ENCODE peak calls at places on chromosomes 3 and 15, in nine cellular contexts. One of them, this sample, is unnamed. For H3K4me1, the result is how much of the 10 kb centered on the place peaks cover.

GRCh38 chr15:95345867-95346266 is 984.6 kb upstream of the NR2F2 start:
- DNase-seq in testis: no peak
- DNase-seq in prostate gland: no peak
- DNase-seq in heart left ventricle: no peak
- DNase-seq in breast epithelium: no peak
- DNase-seq in endothelial cell of umbilical vein: no peak
- DNase-seq in uterus: no peak
- DNase-seq in adrenal gland: no peak
- DNase-seq in Peyer's patch: no peak
- DNase-seq in this sample: no peak

GRCh38 chr15:31128477-31128876 is 27.0 kb upstream of the TRPM1 start:
- DNase-seq in uterus: no peak
- DNase-seq in endothelial cell of umbilical vein: no peak
- DNase-seq in prostate gland: no peak
- DNase-seq in breast epithelium: no peak
- DNase-seq in heart left ventricle: no peak
- DNase-seq in testis: no peak
- DNase-seq in Peyer's patch: no peak
- DNase-seq in adrenal gland: no peak
- DNase-seq in this sample: no peak

GRCh38 chr15:25345943-25346342 is 92.9 kb downstream of the UBE3A start:
- DNase-seq in uterus: no peak
- DNase-seq in prostate gland: peak
- DNase-seq in breast epithelium: peak
- DNase-seq in adrenal gland: peak
- DNase-seq in heart left ventricle: peak
- DNase-seq in endothelial cell of umbilical vein: peak
- DNase-seq in testis: no peak
- DNase-seq in Peyer's patch: no peak
- DNase-seq in this sample: peak

GRCh38 chr15:60507596-60508424 is 28.9 kb upstream of the ICE2 start:
- DNase-seq in uterus: no peak
- DNase-seq in prostate gland: peak
- DNase-seq in adrenal gland: peak
- DNase-seq in endothelial cell of umbilical vein: peak
- DNase-seq in testis: peak
- DNase-seq in heart left ventricle: peak
- DNase-seq in Peyer's patch: peak
- DNase-seq in breast epithelium: peak
- DNase-seq in this sample: peak

GRCh38 chr3:13294442-13295351 is 125.4 kb downstream of the NUP210 start:
- DNase-seq in testis: no peak
- DNase-seq in prostate gland: no peak
- DNase-seq in uterus: no peak
- DNase-seq in adrenal gland: no peak
- DNase-seq in breast epithelium: no peak
- DNase-seq in endothelial cell of umbilical vein: no peak
- DNase-seq in heart left ventricle: no peak
- DNase-seq in Peyer's patch: peak
- DNase-seq in this sample: no peak

GRCh38 chr3:46395210-46395661 is 11.6 kb downstream of the CCR5AS start:
- DNase-seq in heart left ventricle: no peak
- DNase-seq in adrenal gland: no peak
- DNase-seq in breast epithelium: no peak
- DNase-seq in uterus: no peak
- DNase-seq in Peyer's patch: no peak
- DNase-seq in testis: no peak
- DNase-seq in prostate gland: no peak
- DNase-seq in endothelial cell of umbilical vein: no peak
- DNase-seq in this sample: no peak

GRCh38 chr15:71093089-71094024 is 21.9 kb upstream of the THSD4 start:
- DNase-seq in heart left ventricle: no peak
- DNase-seq in uterus: no peak
- DNase-seq in Peyer's patch: peak
- DNase-seq in prostate gland: peak
- DNase-seq in testis: no peak
- DNase-seq in breast epithelium: peak
- DNase-seq in adrenal gland: no peak
- DNase-seq in endothelial cell of umbilical vein: no peak
- DNase-seq in this sample: peak

GRCh38 chr15:68710536-68710935 is 110.2 kb downstream of the ANP32A start:
- DNase-seq in adrenal gland: no peak
- DNase-seq in Peyer's patch: no peak
- DNase-seq in testis: no peak
- DNase-seq in heart left ventricle: no peak
- DNase-seq in prostate gland: no peak
- DNase-seq in breast epithelium: no peak
- DNase-seq in endothelial cell of umbilical vein: no peak
- DNase-seq in uterus: no peak
- DNase-seq in this sample: no peak

GRCh38 chr3:19348929-19349564 is 200.7 kb downstream of the KCNH8 start:
- DNase-seq in adrenal gland: no peak
- DNase-seq in breast epithelium: no peak
- DNase-seq in Peyer's patch: peak
- DNase-seq in endothelial cell of umbilical vein: no peak
- DNase-seq in heart left ventricle: no peak
- DNase-seq in testis: peak
- DNase-seq in prostate gland: no peak
- DNase-seq in uterus: no peak
- DNase-seq in this sample: no peak

GRCh38 chr15:83917432-83917831 is 263.5 kb downstream of the ADAMTSL3 start:
- DNase-seq in testis: no peak
- DNase-seq in heart left ventricle: no peak
- DNase-seq in adrenal gland: no peak
- DNase-seq in uterus: no peak
- DNase-seq in prostate gland: no peak
- DNase-seq in Peyer's patch: no peak
- DNase-seq in breast epithelium: no peak
- DNase-seq in endothelial cell of umbilical vein: no peak
- DNase-seq in this sample: no peak

GRCh38 chr3:45337839-45338470 is 50.4 kb upstream of the LARS2 start:
- DNase-seq in adrenal gland: no peak
- DNase-seq in heart left ventricle: no peak
- DNase-seq in endothelial cell of umbilical vein: no peak
- DNase-seq in uterus: no peak
- DNase-seq in breast epithelium: no peak
- DNase-seq in Peyer's patch: no peak
- DNase-seq in testis: no peak
- DNase-seq in prostate gland: no peak
- DNase-seq in this sample: no peak

GRCh38 chr15:66472176-66472999 is 25.2 kb downstream of the SNAPC5 start:
- DNase-seq in uterus: no peak
- DNase-seq in heart left ventricle: no peak
- DNase-seq in Peyer's patch: no peak
- DNase-seq in adrenal gland: no peak
- DNase-seq in testis: no peak
- DNase-seq in breast epithelium: no peak
- DNase-seq in endothelial cell of umbilical vein: peak
- DNase-seq in prostate gland: no peak
- DNase-seq in this sample: no peak

DNA sequence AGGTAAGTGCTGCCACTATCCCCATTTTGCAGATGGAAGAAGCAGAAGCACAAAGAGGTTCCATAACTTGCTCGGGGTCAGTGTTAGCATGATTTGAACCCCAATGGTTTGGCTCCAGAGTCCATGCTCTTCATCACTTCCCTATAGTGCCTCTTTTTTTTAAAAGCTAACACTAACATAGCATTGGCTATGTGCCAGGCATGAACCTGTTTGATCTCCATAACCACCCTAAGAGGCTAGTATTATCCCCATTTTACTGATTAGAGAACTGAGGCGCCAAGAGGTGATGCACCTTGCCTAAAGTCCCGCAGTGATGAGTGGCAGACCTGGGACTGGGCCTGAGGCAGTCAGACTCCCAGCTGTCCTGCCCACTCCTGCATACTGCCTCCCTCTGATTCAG is 7.3 kb downstream of the LINGO1 start:
- DNase-seq in breast epithelium: no peak
- DNase-seq in heart left ventricle: no peak
- DNase-seq in adrenal gland: no peak
- DNase-seq in endothelial cell of umbilical vein: no peak
- DNase-seq in uterus: no peak
- DNase-seq in prostate gland: no peak
- DNase-seq in Peyer's patch: no peak
- DNase-seq in testis: no peak
- DNase-seq in this sample: no peak
- H3K4me1 ChIP-seq in breast epithelium: under half
- H3K4me1 ChIP-seq in heart left ventricle: under half
- H3K4me1 ChIP-seq in adrenal gland: under half
- H3K4me1 ChIP-seq in endothelial cell of umbilical vein: under half
- H3K4me1 ChIP-seq in uterus: under half
- H3K4me1 ChIP-seq in prostate gland: under half
- H3K4me1 ChIP-seq in Peyer's patch: under half
- H3K4me1 ChIP-seq in testis: under half
- H3K4me1 ChIP-seq in this sample: under half

GRCh38 chr15:89413877-89414276 is 79.3 kb upstream of the POLG start:
- DNase-seq in testis: no peak
- DNase-seq in Peyer's patch: no peak
- DNase-seq in adrenal gland: no peak
- DNase-seq in uterus: no peak
- DNase-seq in prostate gland: no peak
- DNase-seq in heart left ventricle: no peak
- DNase-seq in endothelial cell of umbilical vein: no peak
- DNase-seq in breast epithelium: no peak
- DNase-seq in this sample: no peak
- TF ChIP-seq POLR2A in testis: no peak
- TF ChIP-seq POLR2A in Peyer's patch: no peak
- TF ChIP-seq POLR2A in adrenal gland: no peak
- TF ChIP-seq POLR2A in uterus: no peak
- TF ChIP-seq POLR2A in prostate gland: no peak
- TF ChIP-seq POLR2A in heart left ventricle: no peak
- TF ChIP-seq POLR2A in endothelial cell of umbilical vein: no peak
- TF ChIP-seq POLR2A in breast epithelium: no peak
- TF ChIP-seq POLR2A in this sample: no peak

GRCh38 chr3:187684880-187685279 is 14.7 kb upstream of the SST start:
- DNase-seq in prostate gland: no peak
- DNase-seq in heart left ventricle: no peak
- DNase-seq in breast epithelium: no peak
- DNase-seq in endothelial cell of umbilical vein: no peak
- DNase-seq in adrenal gland: no peak
- DNase-seq in Peyer's patch: no peak
- DNase-seq in testis: no peak
- DNase-seq in uterus: no peak
- DNase-seq in this sample: no peak

GRCh38 chr3:187686874-187687273 is 15.5 kb downstream of the RTP2 start:
- DNase-seq in breast epithelium: no peak
- DNase-seq in uterus: no peak
- DNase-seq in adrenal gland: no peak
- DNase-seq in prostate gland: no peak
- DNase-seq in heart left ventricle: no peak
- DNase-seq in testis: no peak
- DNase-seq in endothelial cell of umbilical vein: no peak
- DNase-seq in Peyer's patch: no peak
- DNase-seq in this sample: no peak

GRCh38 chr3:187684444-187684843 is 14.2 kb upstream of the SST start:
- DNase-seq in endothelial cell of umbilical vein: no peak
- DNase-seq in Peyer's patch: no peak
- DNase-seq in heart left ventricle: no peak
- DNase-seq in uterus: no peak
- DNase-seq in testis: no peak
- DNase-seq in adrenal gland: no peak
- DNase-seq in breast epithelium: no peak
- DNase-seq in prostate gland: no peak
- DNase-seq in this sample: no peak

GRCh38 chr3:187689984-187690383 is 12.4 kb downstream of the RTP2 start:
- DNase-seq in Peyer's patch: no peak
- DNase-seq in endothelial cell of umbilical vein: no peak
- DNase-seq in adrenal gland: no peak
- DNase-seq in prostate gland: no peak
- DNase-seq in testis: no peak
- DNase-seq in breast epithelium: no peak
- DNase-seq in uterus: no peak
- DNase-seq in heart left ventricle: no peak
- DNase-seq in this sample: no peak

DNA sequence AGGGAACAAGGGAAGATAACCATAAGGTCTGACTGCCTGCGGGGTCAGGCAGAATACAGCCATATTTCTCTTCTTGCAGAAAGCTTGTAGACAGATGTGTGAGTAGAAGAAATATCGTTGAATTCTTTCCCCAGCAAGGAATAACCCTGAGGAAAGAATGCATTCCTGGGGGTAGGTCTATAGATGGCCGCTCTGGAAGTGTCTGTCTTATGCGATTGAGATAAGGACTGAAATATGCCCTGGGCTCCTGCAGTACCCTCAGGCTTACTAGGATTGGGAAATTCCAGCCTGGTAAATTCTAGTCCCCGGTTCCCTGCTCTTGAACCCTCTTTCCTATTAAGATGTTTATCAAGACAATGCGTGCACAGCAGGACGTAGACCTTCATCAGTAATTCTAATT is 15.8 kb upstream of the SST start:
- DNase-seq in heart left ventricle: no peak
- DNase-seq in Peyer's patch: no peak
- DNase-seq in breast epithelium: no peak
- DNase-seq in prostate gland: no peak
- DNase-seq in adrenal gland: no peak
- DNase-seq in testis: no peak
- DNase-seq in uterus: no peak
- DNase-seq in endothelial cell of umbilical vein: no peak
- DNase-seq in this sample: no peak
- TF ChIP-seq CTCF in heart left ventricle: no peak
- TF ChIP-seq CTCF in Peyer's patch: no peak
- TF ChIP-seq CTCF in breast epithelium: no peak
- TF ChIP-seq CTCF in prostate gland: no peak
- TF ChIP-seq CTCF in adrenal gland: no peak
- TF ChIP-seq CTCF in testis: no peak
- TF ChIP-seq CTCF in uterus: no peak
- TF ChIP-seq CTCF in endothelial cell of umbilical vein: no peak
- TF ChIP-seq CTCF in this sample: no peak

DNA sequence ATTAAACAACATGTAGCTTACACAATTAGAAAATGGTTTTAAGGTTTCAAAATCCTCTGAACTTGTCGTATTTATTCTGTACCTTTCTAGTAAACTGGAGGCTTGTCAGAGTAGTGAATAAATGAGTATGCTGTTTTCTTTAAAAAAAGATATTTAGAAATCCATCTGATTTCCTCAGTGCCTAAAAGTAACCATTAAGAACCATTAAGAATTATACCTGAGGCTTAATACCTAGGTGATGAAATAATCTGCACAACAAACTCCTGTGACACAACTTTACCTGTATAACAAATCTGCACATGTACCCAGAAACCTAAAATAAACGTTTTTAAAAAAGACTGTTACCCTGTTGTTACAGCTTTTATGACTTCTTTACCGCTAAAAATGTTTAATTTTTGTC is 143.0 kb upstream of the SOX2 start:
- DNase-seq in breast epithelium: no peak
- DNase-seq in testis: no peak
- DNase-seq in uterus: no peak
- DNase-seq in heart left ventricle: no peak
- DNase-seq in Peyer's patch: no peak
- DNase-seq in prostate gland: no peak
- DNase-seq in adrenal gland: no peak
- DNase-seq in endothelial cell of umbilical vein: no peak
- DNase-seq in this sample: no peak
- H3K4me1 ChIP-seq in breast epithelium: under half
- H3K4me1 ChIP-seq in testis: under half
- H3K4me1 ChIP-seq in uterus: under half
- H3K4me1 ChIP-seq in heart left ventricle: under half
- H3K4me1 ChIP-seq in Peyer's patch: under half
- H3K4me1 ChIP-seq in prostate gland: under half
- H3K4me1 ChIP-seq in adrenal gland: under half
- H3K4me1 ChIP-seq in endothelial cell of umbilical vein: under half
- H3K4me1 ChIP-seq in this sample: under half